ENCODE peak calls at places on chromosomes 12 and 14, in five cellular contexts. A is BE2C, O is GM23338, F is AG04450, P is foreskin keratinocyte. L is an unnamed sample.

GRCh38 chr12:110606253-110606611 is 7.7 kb upstream of the TCTN1 start:
- DNase-seq in A (no peak), O (no peak), F (no peak), P (no peak), L (no peak)

GRCh38 chr14:21668377-21668776 is 5.2 kb downstream of the OR4E1 start:
- DNase-seq in A (no peak), O (no peak), F (no peak), P (peak; percentile 87), L (no peak)

GRCh38 chr12:64181504-64182291 is 40.4 kb downstream of the KICS2 start:
- DNase-seq in A (peak; percentile 53), O (peak; percentile 42), F (peak; percentile 91), P (peak; percentile 100), L (peak; percentile 58)

GRCh38 chr12:76529226-76529918 is 30.2 kb downstream of the OSBPL8 start:
- DNase-seq in A (no peak), O (no peak), F (no peak), P (no peak), L (peak; percentile 28)

GRCh38 chr14:64612021-64612380 is 62.2 kb downstream of the PPP1R36 start:
- DNase-seq in A (no peak), O (no peak), F (peak; percentile 61), P (peak; percentile 53), L (no peak)

GRCh38 chr12:46410495-46410894 is 37.9 kb upstream of the SLC38A2 start:
- DNase-seq in A (no peak), O (no peak), F (no peak), P (no peak), L (no peak)

GRCh38 chr12:29317556-29318363 is 63.2 kb downstream of the ERGIC2 start:
- DNase-seq in A (peak; percentile 52), O (peak; percentile 79), F (no peak), P (peak; percentile 63), L (peak; percentile 65)

GRCh38 chr12:78864483-78865296 is at the start of gene SYT1:
- DNase-seq in A (peak; percentile 97), O (peak; percentile 93), F (peak; percentile 65), P (peak; percentile 89), L (peak; percentile 48)

GRCh38 chr12:1195513-1195912 is 204.5 kb downstream of the ERC1 start:
- DNase-seq in A (no peak), O (no peak), F (no peak), P (no peak), L (no peak)

GRCh38 chr12:130838284-130838950 is 633 bp downstream of the STX2 start:
- DNase-seq in A (peak; percentile 49), O (peak; percentile 65), F (no peak), P (peak; percentile 38), L (no peak)

GRCh38 chr12:16454481-16454880 is 107.0 kb downstream of the MGST1 start:
- DNase-seq in A (no peak), O (no peak), F (no peak), P (peak; percentile 54), L (no peak)

GRCh38 chr12:684416-684815 is 21.2 kb upstream of the NINJ2 start:
- DNase-seq in A (no peak), O (no peak), F (no peak), P (no peak), L (no peak)

GRCh38 chr14:52190532-52190931 is 77.0 kb upstream of the PTGDR start:
- DNase-seq in A (no peak), O (no peak), F (no peak), P (no peak), L (no peak)

GRCh38 chr12:120264086-120264485 is 1.4 kb downstream of the PXN start:
- DNase-seq in A (no peak), O (no peak), F (no peak), P (no peak), L (no peak)

GRCh38 chr12:120118710-120119097 is 2.2 kb upstream of the RAB35 start:
- DNase-seq in A (no peak), O (no peak), F (no peak), P (no peak), L (no peak)

GRCh38 chr12:110694330-110694891 is 5.5 kb upstream of the HVCN1 start:
- DNase-seq in A (peak; percentile 54), O (no peak), F (no peak), P (no peak), L (no peak)

GRCh38 chr12:127336416-127336815 is 930.6 kb upstream of the TMEM132C start:
- DNase-seq in A (no peak), O (no peak), F (no peak), P (peak; percentile 61), L (no peak)

GRCh38 chr12:50569321-50569720 is 64.5 kb downstream of the DIP2B start:
- DNase-seq in A (no peak), O (peak; percentile 39), F (no peak), P (no peak), L (no peak)

GRCh38 chr12:78037707-78038106 is 207.0 kb downstream of the NAV3 start:
- DNase-seq in A (no peak), O (peak; percentile 38), F (no peak), P (no peak), L (no peak)

GRCh38 chr12:6326316-6326959 is 15.4 kb downstream of the TNFRSF1A start:
- DNase-seq in A (peak; percentile 84), O (peak; percentile 86), F (no peak), P (no peak), L (peak; percentile 73)

GRCh38 chr14:36661506-36662257 is at the start of gene PAX9:
- DNase-seq in A (peak; percentile 43), O (peak; percentile 98), F (no peak), P (peak; percentile 83), L (peak; percentile 93)

GRCh38 chr12:19836456-19836855 is 397.2 kb downstream of the AEBP2 start:
- DNase-seq in A (no peak), O (no peak), F (no peak), P (no peak), L (no peak)

GRCh38 chr12:84638811-84639368 is 273.7 kb downstream of the SLC6A15 start:
- DNase-seq in A (no peak), O (no peak), F (no peak), P (peak; percentile 68), L (no peak)

GRCh38 chr14:100827140-100827517 is 1.2 kb downstream of the MEG3 start:
- DNase-seq in A (no peak), O (no peak), F (no peak), P (no peak), L (no peak)

GRCh38 chr12:94026566-94026965 is 121.8 kb upstream of the PLXNC1 start:
- DNase-seq in A (no peak), O (no peak), F (no peak), P (no peak), L (no peak)

GRCh38 chr12:18297883-18298282 is 36.6 kb downstream of the PIK3C2G start:
- DNase-seq in A (no peak), O (peak; percentile 34), F (no peak), P (no peak), L (no peak)

GRCh38 chr14:80996049-80996901 is 40.9 kb downstream of the TSHR start:
- DNase-seq in A (peak; percentile 47), O (peak; percentile 60), F (peak; percentile 64), P (peak; percentile 78), L (peak; percentile 45)

GRCh38 chr12:112270673-112271072 is 111.6 kb downstream of the HECTD4 start:
- DNase-seq in A (no peak), O (no peak), F (no peak), P (peak; percentile 68), L (no peak)

GRCh38 chr12:103742349-103742784 is 98.7 kb downstream of the NT5DC3 start:
- DNase-seq in A (no peak), O (peak; percentile 3), F (no peak), P (peak; percentile 56), L (no peak)

GRCh38 chr14:95449131-95449530 is 67.3 kb downstream of the SYNE3 start:
- DNase-seq in A (no peak), O (no peak), F (no peak), P (no peak), L (no peak)

DNA sequence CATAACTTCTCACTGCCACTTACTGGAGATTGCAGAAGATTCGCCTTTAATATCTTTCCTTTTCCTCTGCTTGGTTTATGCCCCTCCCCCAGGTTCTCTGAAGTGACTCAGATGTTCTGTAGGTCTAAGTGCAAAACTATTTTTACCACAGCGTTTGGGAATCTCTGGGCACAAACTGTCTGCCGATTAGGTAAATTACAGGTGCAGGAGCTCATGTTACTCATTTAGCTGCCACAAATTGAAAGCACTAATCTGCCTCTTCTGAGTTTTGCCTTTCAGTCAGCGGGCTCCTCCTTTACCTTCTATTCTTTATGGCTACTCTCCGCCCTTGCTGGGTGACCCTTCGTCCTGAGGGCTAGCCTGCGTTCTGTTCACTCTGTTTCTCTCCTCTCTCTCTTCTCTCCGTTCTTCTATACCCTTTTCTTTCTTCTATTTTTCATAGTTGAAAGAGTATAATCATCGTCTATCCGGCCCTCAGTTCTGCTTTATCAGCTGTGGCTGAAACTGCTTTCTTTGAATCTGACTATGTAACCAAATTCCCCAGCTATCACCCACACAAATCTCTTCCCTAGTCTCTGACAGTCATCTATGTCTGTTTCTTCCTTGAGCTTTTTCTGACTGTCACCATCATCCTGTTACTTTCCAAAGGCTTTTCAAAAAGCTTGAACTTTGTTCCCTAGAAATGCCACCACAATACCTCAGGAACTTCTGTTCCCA is 4.4 kb upstream of the MYF6 start:
- DNase-seq in A (no peak), O (peak; percentile 18), F (peak; percentile 16), P (peak; percentile 88), L (no peak)
- TF ChIP-seq CTCF in A (no peak), O (no peak), F (no peak), P (no peak), L (no peak)

DNA sequence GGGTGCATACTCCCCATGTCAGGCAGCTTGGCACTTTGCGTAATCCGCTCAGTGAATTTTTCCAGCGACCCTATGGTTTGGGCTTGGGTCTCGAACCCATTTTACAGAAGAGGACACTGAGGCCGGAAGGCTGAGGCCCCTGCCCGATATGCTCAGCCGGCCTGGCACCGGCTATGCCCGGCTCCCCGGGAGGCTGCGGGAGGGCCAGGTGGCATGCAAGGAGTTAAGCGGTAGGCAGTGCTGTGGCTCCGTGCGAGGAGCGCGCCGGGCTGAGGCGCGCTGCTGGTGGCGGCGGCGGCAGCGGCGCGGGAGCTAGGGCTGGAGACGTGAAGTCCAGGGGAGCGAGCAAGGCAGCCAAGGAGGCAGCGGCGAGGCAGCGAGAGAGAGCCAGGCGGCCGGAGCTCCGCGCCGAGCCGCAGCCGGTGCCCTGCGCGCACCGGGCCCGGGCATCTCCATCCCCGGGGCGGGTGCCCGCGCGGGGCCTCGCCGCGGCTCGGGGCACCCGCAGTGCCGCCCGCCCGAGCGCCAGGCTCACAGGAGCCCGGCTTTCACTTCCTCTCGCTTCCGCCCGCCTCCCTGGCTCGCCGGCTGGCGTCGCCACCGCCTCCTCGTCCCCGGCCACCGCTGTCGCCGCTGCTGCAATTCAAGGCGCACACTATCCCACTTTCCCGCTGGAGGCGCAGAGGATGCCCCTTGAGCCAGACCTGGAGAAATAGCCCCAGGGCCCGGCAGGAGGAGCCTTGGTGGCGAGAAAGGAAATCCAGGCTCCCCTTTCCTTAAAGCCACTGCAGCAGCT is at the start of gene WSCD2:
- DNase-seq in A (peak; percentile 85), O (peak; percentile 92), F (no peak), P (no peak), L (peak; percentile 78)
- H3K27me3 ChIP-seq in A (no peaks in the 10 kb centered on the region), O (peaks cover 26% of the 10 kb centered on the region), F (peaks cover 12% of the 10 kb centered on the region), P (peaks cover 51% of the 10 kb centered on the region), L (no peaks in the 10 kb centered on the region)

DNA sequence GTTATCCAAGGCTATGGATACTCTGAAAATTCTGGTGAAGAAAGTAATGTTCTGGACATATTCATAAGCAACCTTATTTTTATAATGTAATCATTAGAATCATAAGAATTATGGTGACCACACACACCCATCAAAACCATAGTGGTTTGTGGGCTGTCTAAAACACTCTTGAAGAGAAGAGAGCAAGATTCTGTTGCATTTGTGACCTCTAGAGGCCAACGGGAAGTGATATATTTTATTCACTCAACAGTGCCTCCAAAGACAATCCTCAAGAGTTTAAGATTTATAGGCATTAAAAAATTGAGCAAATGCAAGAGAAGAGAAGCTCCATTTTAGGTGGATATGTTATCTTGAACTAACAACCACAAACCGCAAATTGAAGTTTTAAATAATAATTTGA is 68.5 kb upstream of the LGR5 start:
- DNase-seq in A (no peak), O (peak; percentile 30), F (no peak), P (peak; percentile 9), L (peak; percentile 2)
- TF ChIP-seq CTCF in A (peak; percentile 28), O (peak; percentile 49), F (no peak), P (peak; percentile 35), L (peak; percentile 22)

GRCh38 chr14:90810808-90811207 is 5.4 kb downstream of the TTC7B start:
- DNase-seq in A (no peak), O (no peak), F (no peak), P (no peak), L (no peak)
- H3K27me3 ChIP-seq in A (no peaks in the 10 kb centered on the region), O (peaks cover 9% of the 10 kb centered on the region), F (no peaks in the 10 kb centered on the region), P (no peaks in the 10 kb centered on the region), L (no peaks in the 10 kb centered on the region)